ENCODE peak calls at places on chromosomes 3 and 15, in six cellular contexts. J, C, K, M, H and P are unnamed samples.

GRCh38 chr3:183447206-183448001 is 19.0 kb upstream of the MCF2L2 start:
- DNase-seq in J (peak; percentile 91), K (peak; percentile 95), C (peak; percentile 78), M (peak; percentile 85), H (peak; percentile 80), P (peak; percentile 92)

GRCh38 chr15:80887148-80887547 is 102.5 kb downstream of the MESD start:
- DNase-seq in C (peak; percentile 45), M (no peak), K (no peak), H (no peak), J (no peak), P (no peak)

GRCh38 chr3:42210731-42211130 is 55.3 kb downstream of the CCK start:
- DNase-seq in K (no peak), J (no peak), C (no peak), M (no peak), H (no peak), P (no peak)

GRCh38 chr3:150078983-150079739 is 108.5 kb upstream of the PFN2 start:
- DNase-seq in J (no peak), K (no peak), H (peak; percentile 92), C (peak; percentile 95), M (peak; percentile 88), P (no peak)

GRCh38 chr3:24060055-24060454 is 115.0 kb downstream of the NR1D2 start:
- DNase-seq in M (peak; percentile 40), K (peak; percentile 20), C (peak; percentile 81), J (no peak), H (peak; percentile 75), P (peak; percentile 79)

GRCh38 chr15:80695911-80696651 is 971 bp downstream of the ABHD17C start:
- DNase-seq in M (no peak), C (no peak), H (peak; percentile 3), K (peak; percentile 16), J (no peak), P (peak; percentile 53)

GRCh38 chr15:62110000-62110851 is 43.4 kb downstream of the C2CD4A start:
- DNase-seq in C (peak; percentile 60), K (no peak), M (peak; percentile 78), H (peak; percentile 68), J (no peak), P (no peak)

GRCh38 chr3:57446318-57446841 is 97.8 kb downstream of the DNAH12 start:
- DNase-seq in H (no peak), C (peak; percentile 71), M (peak; percentile 27), J (no peak), K (no peak), P (no peak)

GRCh38 chr3:39443530-39443929 is 23.9 kb upstream of the MOBP start:
- DNase-seq in M (no peak), K (peak; percentile 50), H (no peak), J (no peak), C (no peak), P (no peak)

GRCh38 chr3:170467007-170467406 is 48.3 kb downstream of the CLDN11 start:
- DNase-seq in K (no peak), H (no peak), J (no peak), C (no peak), M (no peak), P (no peak)

GRCh38 chr15:90523373-90523772 is 6.3 kb upstream of the CRTC3 start:
- DNase-seq in H (no peak), C (no peak), J (no peak), M (no peak), K (no peak), P (no peak)

GRCh38 chr3:65005481-65005880 is 317.7 kb upstream of the ADAMTS9 start:
- DNase-seq in M (no peak), H (no peak), J (no peak), K (no peak), C (peak; percentile 43), P (no peak)

GRCh38 chr15:100703032-100703578 is 100.7 kb downstream of the ASB7 start:
- DNase-seq in M (peak; percentile 81), K (no peak), C (peak; percentile 93), H (peak; percentile 30), J (peak; percentile 71), P (no peak)

GRCh38 chr15:61275901-61276300 is 46.8 kb upstream of the RORA start:
- DNase-seq in J (no peak), C (no peak), H (no peak), M (no peak), K (no peak), P (no peak)

GRCh38 chr3:17456650-17457049 is 285.8 kb downstream of the TBC1D5 start:
- DNase-seq in M (no peak), H (no peak), K (no peak), J (no peak), C (no peak), P (no peak)

GRCh38 chr3:53101956-53102355 is 28.3 kb downstream of the RFT1 start:
- DNase-seq in C (no peak), K (no peak), H (no peak), J (no peak), M (no peak), P (no peak)

GRCh38 chr3:107988464-107989156 is 102.2 kb downstream of the CD47 start:
- DNase-seq in K (no peak), J (no peak), H (peak; percentile 39), C (peak; percentile 49), M (peak; percentile 78), P (peak; percentile 81)

GRCh38 chr3:45688194-45688881 is 858 bp upstream of the SACM1L start:
- DNase-seq in H (no peak), K (peak; percentile 57), M (no peak), C (peak; percentile 28), J (peak; percentile 66), P (no peak)

GRCh38 chr3:178060406-178060805 is 475.8 kb upstream of the KCNMB2 start:
- DNase-seq in J (no peak), M (peak; percentile 52), H (peak; percentile 15), C (peak; percentile 35), K (no peak), P (no peak)

GRCh38 chr15:85872125-85872524 is 77.4 kb upstream of the KLHL25 start:
- DNase-seq in K (no peak), J (no peak), M (no peak), C (no peak), H (no peak), P (no peak)

GRCh38 chr3:68067314-68067713 is 412.9 kb upstream of the SUCLG2 start:
- DNase-seq in J (no peak), H (no peak), K (no peak), C (no peak), M (no peak), P (no peak)

GRCh38 chr15:71375934-71376333 is 260.7 kb downstream of the THSD4 start:
- DNase-seq in H (no peak), C (no peak), M (peak; percentile 20), K (no peak), J (no peak), P (no peak)

GRCh38 chr3:193987186-193987585 is 148.8 kb upstream of the HES1 start:
- DNase-seq in H (no peak), K (no peak), J (no peak), M (peak; percentile 19), C (no peak), P (no peak)

GRCh38 chr3:42490243-42490642 is 12.2 kb upstream of the VIPR1 start:
- DNase-seq in K (no peak), J (no peak), M (peak; percentile 71), C (peak; percentile 18), H (peak; percentile 39), P (peak; percentile 80)

GRCh38 chr3:58063424-58063823 is 55.2 kb downstream of the FLNB start:
- DNase-seq in H (peak; percentile 78), C (peak; percentile 87), K (no peak), J (no peak), M (peak; percentile 83), P (no peak)

GRCh38 chr15:80154336-80154735 is 1.5 kb downstream of the FAH start:
- DNase-seq in J (no peak), K (no peak), C (peak; percentile 35), M (peak; percentile 33), H (no peak), P (no peak)

GRCh38 chr15:97521894-97522293 is 438.6 kb upstream of the ARRDC4 start:
- DNase-seq in C (peak; percentile 9), J (no peak), K (peak; percentile 11), H (no peak), M (peak; percentile 36), P (no peak)

GRCh38 chr15:32651229-32651837 is 9.8 kb downstream of the SCG5 start:
- DNase-seq in M (peak; percentile 75), J (peak; percentile 74), C (peak; percentile 82), H (peak; percentile 64), K (peak; percentile 70), P (peak; percentile 56)
- TF ChIP-seq CTCF in M (peak; percentile 99), J (peak; percentile 89), C (peak; percentile 99), H (peak; percentile 98), K (peak; percentile 87), P (peak; percentile 46)

GRCh38 chr15:28975766-28976179 is 90.0 kb downstream of the APBA2 start:
- DNase-seq in K (peak; percentile 66), M (peak; percentile 66), J (peak; percentile 76), H (peak; percentile 31), C (peak; percentile 80), P (no peak)
- TF ChIP-seq CTCF in K (peak; percentile 70), M (peak; percentile 90), J (peak; percentile 92), H (peak; percentile 91), C (peak; percentile 94), P (peak; percentile 52)

GRCh38 chr3:40803311-40803710 is 278.6 kb downstream of the ZNF621 start:
- DNase-seq in C (no peak), J (no peak), K (no peak), M (no peak), H (no peak), P (no peak)

GRCh38 chr3:40800343-40800742 is 275.6 kb downstream of the ZNF621 start:
- DNase-seq in K (no peak), M (peak; percentile 91), C (peak; percentile 98), J (no peak), H (peak; percentile 5), P (peak; percentile 59)

GRCh38 chr3:40810813-40811212 is 286.1 kb downstream of the ZNF621 start:
- DNase-seq in K (no peak), H (no peak), M (no peak), J (no peak), C (no peak), P (no peak)

GRCh38 chr3:40801276-40801675 is 276.5 kb downstream of the ZNF621 start:
- DNase-seq in J (no peak), H (no peak), K (no peak), C (peak; percentile 76), M (peak; percentile 13), P (no peak)

GRCh38 chr3:40805456-40805855 is 280.7 kb downstream of the ZNF621 start:
- DNase-seq in H (no peak), C (no peak), J (no peak), M (no peak), K (no peak), P (no peak)
- TF ChIP-seq CTCF in H (no peak), C (no peak), J (no peak), M (no peak), K (no peak), P (no peak)

DNA sequence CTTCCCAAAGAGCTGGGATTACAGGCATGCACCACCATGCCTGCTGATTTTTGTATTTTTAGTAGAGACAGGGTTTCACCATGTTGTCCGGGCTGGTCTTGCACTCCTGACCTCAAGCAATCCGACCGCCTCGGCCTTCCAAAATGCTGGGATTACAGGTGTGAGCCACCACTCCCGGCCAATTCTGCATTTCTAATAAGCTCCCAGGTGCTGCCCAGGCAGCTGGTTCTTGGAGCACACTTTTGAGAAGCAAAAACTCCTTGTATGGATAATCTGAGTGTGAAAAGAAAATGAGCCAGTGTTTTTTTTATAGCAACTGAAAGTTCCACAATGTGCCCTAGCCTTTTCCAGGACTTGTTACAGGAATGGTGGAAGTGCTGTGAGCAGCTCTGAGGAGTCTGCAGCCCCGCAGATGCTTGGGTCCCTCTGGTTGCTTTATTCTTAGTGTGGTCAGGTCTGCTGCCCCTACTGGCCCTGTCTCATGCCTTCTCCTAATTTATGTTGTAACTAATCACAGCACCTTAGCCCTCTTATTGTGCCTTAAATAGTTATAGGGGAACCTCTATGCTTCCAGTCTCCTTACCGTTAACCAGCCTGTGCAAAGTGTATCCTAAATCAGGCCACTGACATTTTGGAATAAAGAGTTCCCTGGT is 13.5 kb upstream of the KCNAB1 start:
- DNase-seq in M (no peak), H (no peak), J (no peak), K (peak; percentile 17), C (peak; percentile 2), P (no peak)
- TF ChIP-seq CTCF in M (no peak), H (no peak), J (peak; percentile 8), K (no peak), C (peak; percentile 35), P (no peak)